ENCODE peak calls at places on chromosomes 12 and 14, in seven cellular contexts. Z is HCEC 1CT; J is bronchial epithelial cell; I is brain microvascular endothelial cell; H is activated CD4-positive, alpha-beta T cell treated with anti-CD3 and anti-CD28 coated beads, Interleukin-2, amount 10 ng/mL, durations not matched to agents 7 days and 5 days; W is activated naive CD4-positive, alpha-beta T cell treated with anti-CD3 and anti-CD28 coated beads for 36 hours; K is heart right ventricle. E is an unnamed sample.

GRCh38 chr14:74979442-74980397 is 23.0 kb upstream of the EIF2B2 start:
- DNase-seq in Z (no peak), J (peak; percentile 75), I (no peak), H (no peak), W (no peak), K (no peak), E (no peak)

GRCh38 chr14:70097576-70098256 is 91.0 kb downstream of the SLC8A3 start:
- DNase-seq in Z (no peak), J (no peak), I (no peak), H (no peak), W (no peak), K (no peak), E (no peak)

GRCh38 chr14:35140718-35141581 is 18.6 kb downstream of the PRORP start:
- DNase-seq in Z (peak; percentile 41), J (no peak), I (no peak), H (no peak), W (no peak), K (no peak), E (no peak)

GRCh38 chr14:61080591-61081010 is 99.6 kb downstream of the SLC38A6 start:
- DNase-seq in Z (no peak), J (no peak), I (no peak), H (no peak), W (no peak), K (no peak), E (no peak)

GRCh38 chr12:55847603-55848329 is 5.0 kb upstream of the MMP19 start:
- DNase-seq in Z (peak; percentile 100), J (peak; percentile 95), I (peak; percentile 100), H (no peak), W (peak; percentile 30), K (peak; percentile 84), E (no peak)

GRCh38 chr14:26394114-26394855 is 203.5 kb downstream of the NOVA1 start:
- DNase-seq in Z (peak; percentile 15), J (peak; percentile 50), I (no peak), H (no peak), W (no peak), K (no peak), E (no peak)

GRCh38 chr12:25005376-25005775 is 56.5 kb upstream of the BCAT1 start:
- DNase-seq in Z (no peak), J (no peak), I (no peak), H (no peak), W (no peak), K (no peak), E (no peak)

GRCh38 chr14:102998393-102998792 is 59.0 kb downstream of the CDC42BPB start:
- DNase-seq in Z (no peak), J (no peak), I (peak; percentile 61), H (no peak), W (no peak), K (no peak), E (no peak)

GRCh38 chr12:16523570-16524331 is 82.2 kb downstream of the LMO3 start:
- DNase-seq in Z (peak; percentile 7), J (peak; percentile 45), I (no peak), H (no peak), W (no peak), K (no peak), E (no peak)

GRCh38 chr12:111581434-111582132 is 17.5 kb downstream of the ATXN2 start:
- DNase-seq in Z (no peak), J (no peak), I (no peak), H (no peak), W (no peak), K (no peak), E (no peak)

GRCh38 chr14:99041141-99041819 is 230.7 kb downstream of the BCL11B start:
- DNase-seq in Z (no peak), J (peak; percentile 8), I (no peak), H (no peak), W (no peak), K (no peak), E (no peak)

GRCh38 chr14:105894978-105895881 is 368.8 kb downstream of the TMEM121 start:
- DNase-seq in Z (no peak), J (no peak), I (no peak), H (no peak), W (no peak), K (peak; percentile 6), E (peak; percentile 1)

GRCh38 chr12:120235369-120236123 is 30.0 kb downstream of the PXN start:
- DNase-seq in Z (peak; percentile 30), J (no peak), I (no peak), H (no peak), W (peak; percentile 33), K (no peak), E (no peak)

GRCh38 chr12:98453492-98453891 is 61.9 kb upstream of the TMPO start:
- DNase-seq in Z (no peak), J (no peak), I (no peak), H (no peak), W (no peak), K (no peak), E (no peak)

GRCh38 chr14:64955297-64955696 is 12.8 kb upstream of the GPX2 start:
- DNase-seq in Z (no peak), J (no peak), I (no peak), H (no peak), W (no peak), K (no peak), E (no peak)

GRCh38 chr12:123882306-123882705 is 90.3 kb downstream of the CCDC92 start:
- DNase-seq in Z (no peak), J (peak; percentile 48), I (no peak), H (no peak), W (no peak), K (no peak), E (no peak)

GRCh38 chr14:90632868-90633267 is 183.4 kb downstream of the TTC7B start:
- DNase-seq in Z (peak; percentile 27), J (no peak), I (no peak), H (no peak), W (no peak), K (no peak), E (no peak)

GRCh38 chr12:57124259-57124877 is 3.9 kb upstream of the LRP1 start:
- DNase-seq in Z (peak; percentile 65), J (peak; percentile 68), I (peak; percentile 68), H (peak; percentile 85), W (peak; percentile 90), K (no peak), E (peak; percentile 55)

GRCh38 chr12:1605129-1606020 is 11.0 kb upstream of the FBXL14 start:
- DNase-seq in Z (peak; percentile 75), J (peak; percentile 67), I (peak; percentile 76), H (peak; percentile 73), W (peak; percentile 76), K (peak; percentile 53), E (peak; percentile 37)

GRCh38 chr12:32120419-32120818 is 13.8 kb downstream of the BICD1 start:
- DNase-seq in Z (no peak), J (no peak), I (no peak), H (no peak), W (no peak), K (no peak), E (no peak)

GRCh38 chr12:54383041-54383609 is 1.4 kb downstream of the ZNF385A start:
- DNase-seq in Z (peak; percentile 99), J (peak; percentile 99), I (peak; percentile 89), H (no peak), W (peak; percentile 53), K (no peak), E (no peak)

GRCh38 chr14:99887407-99887806 is 94.2 kb downstream of the EML1 start:
- DNase-seq in Z (no peak), J (no peak), I (no peak), H (no peak), W (no peak), K (no peak), E (no peak)

GRCh38 chr12:6620137-6620884 is 13.1 kb upstream of the CHD4 start:
- DNase-seq in Z (no peak), J (no peak), I (no peak), H (peak; percentile 57), W (peak; percentile 67), K (peak; percentile 72), E (peak; percentile 45)

GRCh38 chr14:99670361-99671229 is 13.5 kb upstream of the CYP46A1 start:
- DNase-seq in Z (no peak), J (no peak), I (no peak), H (no peak), W (no peak), K (no peak), E (no peak)